ENCODE peak calls at places on chromosomes 3 and 15, in five cellular contexts. D, L, C, X and R are unnamed samples.

GRCh38 chr3:182843478-182843877 is 50.2 kb downstream of the ATP11B start:
- DNase-seq in D (no peak), L (no peak), C (no peak), X (no peak), R (no peak)

GRCh38 chr3:133851931-133852330 is 43.8 kb downstream of the RAB6B start:
- DNase-seq in D (no peak), L (no peak), C (no peak), X (no peak), R (no peak)

GRCh38 chr3:60708191-60708975 is 542.9 kb downstream of the FHIT start:
- DNase-seq in D (no peak), L (no peak), C (peak), X (no peak), R (no peak)

GRCh38 chr3:187064210-187065115 is 74.8 kb downstream of the RPL39L start:
- DNase-seq in D (no peak), L (peak), C (peak), X (no peak), R (no peak)

GRCh38 chr3:150324825-150325224 is 83.3 kb upstream of the TSC22D2 start:
- DNase-seq in D (no peak), L (no peak), C (no peak), X (no peak), R (no peak)

GRCh38 chr15:101176625-101177024 is 75.2 kb downstream of the CHSY1 start:
- DNase-seq in D (no peak), L (no peak), C (peak), X (no peak), R (no peak)

GRCh38 chr3:3196148-3196861 is 16.8 kb upstream of the CRBN start:
- DNase-seq in D (no peak), L (peak), C (peak), X (no peak), R (no peak)

GRCh38 chr15:43318990-43319771 is 11.2 kb downstream of the LCMT2 start:
- DNase-seq in D (no peak), L (no peak), C (no peak), X (no peak), R (no peak)

GRCh38 chr15:84788500-84788899 is 28.7 kb upstream of the ALPK3 start:
- DNase-seq in D (no peak), L (no peak), C (peak), X (no peak), R (no peak)

GRCh38 chr3:123651449-123652345 is 66.8 kb upstream of the HACD2 start:
- DNase-seq in D (no peak), L (no peak), C (no peak), X (no peak), R (no peak)

GRCh38 chr15:76978522-76979330 is 16.2 kb upstream of the PSTPIP1 start:
- DNase-seq in D (no peak), L (no peak), C (no peak), X (no peak), R (no peak)

GRCh38 chr3:184774996-184775715 is 36.8 kb upstream of the VPS8 start:
- DNase-seq in D (no peak), L (no peak), C (no peak), X (no peak), R (no peak)

GRCh38 chr15:23447107-23447500 is at the start of gene GOLGA6L2:
- DNase-seq in D (no peak), L (peak), C (no peak), X (peak), R (no peak)

GRCh38 chr3:122186372-122186771 is 2.9 kb downstream of the CASR start:
- DNase-seq in D (no peak), L (no peak), C (no peak), X (no peak), R (no peak)

GRCh38 chr3:18087963-18088362 is 337.2 kb downstream of the SATB1 start:
- DNase-seq in D (no peak), L (no peak), C (no peak), X (no peak), R (no peak)

GRCh38 chr3:182027366-182027765 is 315.6 kb downstream of the SOX2 start:
- DNase-seq in D (no peak), L (peak), C (peak), X (no peak), R (no peak)

GRCh38 chr15:90618330-90619136 is 88.8 kb downstream of the CRTC3 start:
- DNase-seq in D (no peak), L (no peak), C (peak), X (no peak), R (no peak)

GRCh38 chr3:149401215-149401925 is 23.9 kb upstream of the TM4SF1 start:
- DNase-seq in D (no peak), L (no peak), C (peak), X (no peak), R (no peak)

GRCh38 chr15:88023956-88024355 is 232.6 kb downstream of the NTRK3 start:
- DNase-seq in D (no peak), L (no peak), C (no peak), X (no peak), R (no peak)

GRCh38 chr15:94246016-94246415 is 14.7 kb downstream of the MCTP2 start:
- DNase-seq in D (no peak), L (no peak), C (no peak), X (no peak), R (no peak)

GRCh38 chr3:191390580-191390979 is 60.3 kb upstream of the UTS2B start:
- DNase-seq in D (no peak), L (no peak), C (no peak), X (no peak), R (no peak)

GRCh38 chr3:133944641-133945441 is 49.2 kb upstream of the RAB6B start:
- DNase-seq in D (no peak), L (peak), C (peak), X (no peak), R (no peak)

GRCh38 chr3:65335587-65335986 is 647.8 kb upstream of the ADAMTS9 start:
- DNase-seq in D (no peak), L (no peak), C (no peak), X (no peak), R (no peak)

GRCh38 chr3:120182613-120183524 is 88.6 kb upstream of the GSK3B start:
- DNase-seq in D (no peak), L (peak), C (peak), X (no peak), R (no peak)

GRCh38 chr3:108008106-108008505 is 82.7 kb downstream of the CD47 start:
- DNase-seq in D (no peak), L (no peak), C (no peak), X (no peak), R (no peak)

GRCh38 chr15:34679326-34679725 is 75.5 kb downstream of the GJD2 start:
- DNase-seq in D (no peak), L (no peak), C (peak), X (no peak), R (no peak)

GRCh38 chr15:63481105-63481810 is 23.1 kb upstream of the USP3 start:
- DNase-seq in D (no peak), L (no peak), C (peak), X (no peak), R (no peak)

GRCh38 chr3:13879102-13879945 is 547 bp downstream of the WNT7A start:
- DNase-seq in D (no peak), L (peak), C (no peak), X (no peak), R (peak)